ENCODE peak calls at places on chromosomes 11 and 22, in four cellular contexts. X is heart right ventricle, S is IMR-90, H is endodermal cell. V is an unnamed sample. For H3K9me3, the result is how much of the 10 kb centered on the place peaks cover.

GRCh38 chr11:107666911-107667568 is 44.8 kb downstream of the SLN start:
- DNase-seq in H (no peak), S (no peak), X (no peak), V (no peak)

GRCh38 chr11:134369656-134370525 is 38.1 kb downstream of the GLB1L2 start:
- DNase-seq in S (no peak), H (no peak), X (no peak), V (no peak)

GRCh38 chr11:27653990-27654758 is 46.1 kb downstream of the BDNF start:
- DNase-seq in S (no peak), X (no peak), H (no peak), V (no peak)

GRCh38 chr11:131674051-131674755 is 303.8 kb downstream of the NTM start:
- DNase-seq in S (peak), X (peak), H (peak), V (no peak)

GRCh38 chr11:70788247-70789022 is 390.1 kb downstream of the CTTN start:
- DNase-seq in H (no peak), X (no peak), S (peak), V (no peak)

GRCh38 chr22:46322711-46323110 is 12.8 kb upstream of the TRMU start:
- DNase-seq in H (no peak), S (no peak), X (no peak), V (no peak)

GRCh38 chr11:108210441-108210840 is 12.0 kb downstream of the NPAT start:
- DNase-seq in S (no peak), H (no peak), X (no peak), V (no peak)

GRCh38 chr22:42632096-42632495 is 8.3 kb downstream of the ATP5MGL start:
- DNase-seq in H (peak), S (no peak), X (no peak), V (no peak)

GRCh38 chr11:128324531-128325141 is 262.7 kb downstream of the ETS1 start:
- DNase-seq in X (no peak), H (no peak), S (no peak), V (peak)

GRCh38 chr11:17846852-17847453 is 112.4 kb downstream of the KCNC1 start:
- DNase-seq in X (peak), S (peak), H (no peak), V (no peak)

GRCh38 chr22:44393066-44393465 is 80.3 kb upstream of the SHISAL1 start:
- DNase-seq in X (no peak), H (peak), S (no peak), V (no peak)

GRCh38 chr11:115920087-115920461 is 415.9 kb upstream of the CADM1 start:
- DNase-seq in X (no peak), H (no peak), S (peak), V (no peak)

GRCh38 chr11:2105536-2105935 is 33.7 kb downstream of the IGF2 start:
- DNase-seq in H (no peak), X (no peak), S (no peak), V (no peak)

GRCh38 chr11:116930177-116930576 is 92.8 kb upstream of the APOA1 start:
- DNase-seq in S (peak), H (peak), X (peak), V (peak)

GRCh38 chr22:49422668-49423067 is 405.0 kb downstream of the BRD1 start:
- DNase-seq in H (no peak), S (no peak), X (no peak), V (no peak)

GRCh38 chr11:114076974-114077373 is 17.5 kb downstream of the ZBTB16 start:
- DNase-seq in S (no peak), H (peak), X (no peak), V (no peak)

GRCh38 chr11:106389096-106389495 is 311.6 kb downstream of the AASDHPPT start:
- DNase-seq in H (no peak), X (no peak), S (peak), V (no peak)

GRCh38 chr11:7170431-7170830 is 81.3 kb upstream of the SYT9 start:
- DNase-seq in H (no peak), S (no peak), X (no peak), V (no peak)

GRCh38 chr11:101915811-101916291 is 471 bp downstream of the ANGPTL5 start:
- DNase-seq in X (no peak), S (peak), H (no peak), V (no peak)

GRCh38 chr22:26725012-26725676 is 67.8 kb downstream of the MIAT start:
- DNase-seq in X (no peak), H (no peak), S (no peak), V (no peak)

GRCh38 chr22:30675436-30675835 is 7.8 kb upstream of the DUSP18 start:
- DNase-seq in S (no peak), X (no peak), H (no peak), V (no peak)

GRCh38 chr11:57614234-57614772 is 16.8 kb downstream of the SERPING1 start:
- DNase-seq in X (no peak), H (no peak), S (no peak), V (no peak)
- H3K27ac ChIP-seq in X (no peak), H (no peak), S (no peak), V (no peak)

DNA sequence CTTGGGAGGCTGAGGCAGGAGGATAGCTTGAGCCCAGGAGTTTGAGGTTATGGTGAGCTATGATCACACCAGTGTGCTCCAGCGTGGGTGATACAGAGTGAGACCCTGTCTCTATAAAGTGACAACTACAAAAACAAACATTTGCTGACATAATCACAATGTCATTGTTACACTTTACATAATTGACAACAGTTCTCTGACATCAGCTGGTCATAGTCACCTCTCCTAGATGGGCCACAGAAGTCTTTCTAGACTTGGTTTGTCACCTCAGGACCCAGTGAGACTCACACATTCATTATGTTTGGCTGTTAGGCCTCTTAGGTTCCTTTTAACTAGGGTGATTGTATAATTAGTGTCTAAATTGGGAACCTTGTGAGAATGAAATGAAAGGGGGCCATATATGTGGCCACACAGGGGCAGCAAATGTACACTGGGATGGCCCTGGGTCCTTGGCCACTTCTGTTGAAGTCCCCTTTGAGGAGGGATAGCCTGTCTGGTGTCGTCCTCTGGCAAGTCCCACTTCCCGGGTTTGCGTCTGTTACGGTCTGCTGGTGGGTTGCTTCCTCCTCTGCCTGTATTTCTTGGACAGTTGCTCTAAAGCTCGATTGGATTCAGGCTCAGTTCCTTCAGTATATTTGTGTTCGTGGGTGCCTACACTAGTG is 5.8 kb upstream of the PPIL2 start:
- DNase-seq in X (no peak), S (no peak), H (no peak), V (no peak)
- TF ChIP-seq CTCF in X (no peak), S (no peak), H (no peak), V (no peak)

GRCh38 chr11:3357302-3357701 is 21.6 kb downstream of the ZNF195 start:
- DNase-seq in H (no peak), S (no peak), X (no peak), V (no peak)

GRCh38 chr11:3357994-3358676 is 20.8 kb downstream of the ZNF195 start:
- DNase-seq in H (no peak), S (no peak), X (no peak), V (no peak)

GRCh38 chr11:3356858-3357257 is 22.1 kb downstream of the ZNF195 start:
- DNase-seq in H (no peak), S (no peak), X (no peak), V (no peak)

GRCh38 chr11:3359092-3359824 is 19.7 kb downstream of the ZNF195 start:
- DNase-seq in X (no peak), S (no peak), H (no peak), V (no peak)
- H3K9me3 ChIP-seq in X (under half), S (half or more), H (half or more), V (half or more)

GRCh38 chr11:6129011-6129410 is 21.5 kb downstream of the OR56B4 start:
- DNase-seq in H (no peak), S (no peak), X (no peak), V (no peak)
- H3K27ac ChIP-seq in H (no peak), S (no peak), X (no peak), V (no peak)

DNA sequence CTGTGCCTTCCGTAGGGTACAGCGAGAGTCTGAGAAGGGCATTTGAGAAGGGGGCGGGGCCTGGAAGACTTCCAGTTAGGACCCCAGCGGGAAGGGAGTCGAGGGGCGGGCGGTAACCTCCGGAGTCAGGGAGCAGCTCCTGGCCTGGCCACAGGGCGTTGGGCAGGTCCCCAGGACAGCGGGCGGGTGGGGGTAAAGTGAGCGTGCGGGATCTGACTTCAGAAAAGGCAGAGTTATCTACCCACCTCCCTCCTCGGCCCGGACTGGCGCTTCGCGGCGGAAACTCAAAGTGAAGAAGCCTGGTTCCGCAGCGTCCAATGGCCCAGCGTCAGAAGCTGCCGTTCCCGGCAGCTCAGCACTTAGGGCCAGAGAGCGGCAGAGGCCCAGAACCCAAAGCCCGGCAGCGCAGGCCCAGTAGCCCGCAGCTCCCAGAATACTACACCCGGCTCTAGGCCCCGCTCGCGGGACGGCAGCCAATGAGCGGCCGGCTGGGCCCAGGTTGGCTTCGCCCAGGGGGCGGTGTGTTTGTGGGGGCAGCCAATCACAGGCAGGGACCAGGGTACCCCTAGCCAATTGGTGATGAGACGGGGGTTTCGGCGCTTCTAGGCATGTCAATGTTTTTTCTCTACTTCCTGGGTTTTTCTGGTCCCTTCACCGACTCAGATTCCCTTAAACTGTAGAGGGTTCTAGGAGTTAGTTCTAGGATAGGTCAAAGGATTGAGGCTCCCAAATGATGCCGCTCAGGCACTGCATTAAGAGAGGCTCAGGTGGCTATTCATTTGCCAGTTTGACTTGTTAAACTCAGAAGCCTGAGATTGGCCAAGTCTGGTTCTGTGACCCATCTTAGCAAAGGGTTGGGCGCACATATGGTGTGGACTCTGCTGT is at the start of gene TRIM68:
- DNase-seq in X (peak), H (peak), S (peak), V (peak)
- TF ChIP-seq CTCF in X (no peak), H (peak), S (no peak), V (no peak)

V was measured in CD4-positive, alpha-beta T cell.